ENCODE peak calls at places on chromosomes 6 and 20, in four cellular contexts. O, X, Y and Z are unnamed samples.

GRCh38 chr6:36691011-36691410 is 6.6 kb upstream of the RAB44 start:
- DNase-seq in O (no peak), Y (no peak), X (no peak), Z (no peak)

GRCh38 chr20:2840967-2841531 is 504 bp downstream of the VPS16 start:
- DNase-seq in O (peak), X (no peak), Y (peak), Z (peak)

GRCh38 chr20:45114465-45115385 is at the start of gene WFDC5:
- DNase-seq in X (no peak), O (no peak), Y (no peak), Z (peak)

GRCh38 chr20:47146703-47147102 is 209.8 kb downstream of the ZMYND8 start:
- DNase-seq in X (peak), Y (peak), O (no peak), Z (no peak)

GRCh38 chr20:25269833-25270170 is 21.9 kb downstream of the PYGB start:
- DNase-seq in O (no peak), X (no peak), Y (no peak), Z (no peak)

GRCh38 chr6:114467931-114468330 is 125.1 kb upstream of the HS3ST5 start:
- DNase-seq in O (no peak), Y (peak), X (no peak), Z (no peak)

GRCh38 chr6:150403458-150404245 is 34.8 kb downstream of the IYD start:
- DNase-seq in O (no peak), Y (peak), X (peak), Z (peak)

GRCh38 chr6:113847435-113847834 is 9.7 kb upstream of the MARCKS start:
- DNase-seq in O (no peak), Y (no peak), X (no peak), Z (peak)

GRCh38 chr6:27651371-27651732 is 178.4 kb upstream of the ZNF184 start:
- DNase-seq in O (no peak), Y (no peak), X (no peak), Z (peak)

GRCh38 chr20:47927385-47927851 is 142.1 kb upstream of the SULF2 start:
- DNase-seq in X (no peak), O (no peak), Y (no peak), Z (peak)

GRCh38 chr20:60481742-60482133 is 523.5 kb downstream of the CDH26 start:
- DNase-seq in Y (no peak), X (no peak), O (no peak), Z (no peak)

GRCh38 chr6:93915961-93916360 is 496.6 kb upstream of the EPHA7 start:
- DNase-seq in O (no peak), X (no peak), Y (no peak), Z (peak)

GRCh38 chr6:47235964-47236760 is 73.5 kb downstream of the TNFRSF21 start:
- DNase-seq in O (no peak), Y (no peak), X (no peak), Z (no peak)

GRCh38 chr6:7561153-7561964 is 19.9 kb downstream of the DSP start:
- DNase-seq in O (no peak), X (no peak), Y (peak), Z (peak)

GRCh38 chr6:85775883-85776282 is 133.2 kb upstream of the SYNCRIP start:
- DNase-seq in X (no peak), Y (no peak), O (no peak), Z (no peak)

GRCh38 chr6:115969207-115969929 is 91.3 kb downstream of the FRK start:
- DNase-seq in Y (peak), X (no peak), O (no peak), Z (no peak)

GRCh38 chr6:115971785-115972184 is 88.9 kb downstream of the FRK start:
- DNase-seq in Y (no peak), X (no peak), O (no peak), Z (no peak)

GRCh38 chr6:115972679-115973078 is 88.0 kb downstream of the FRK start:
- DNase-seq in X (no peak), O (no peak), Y (peak), Z (no peak)

GRCh38 chr6:115969930-115970273 is 90.8 kb downstream of the FRK start:
- DNase-seq in X (no peak), Y (peak), O (no peak), Z (peak)
- TF ChIP-seq CTCF in X (no peak), Y (no peak), O (no peak), Z (no peak)

GRCh38 chr20:43102394-43102793 is 87.3 kb downstream of the PTPRT start:
- DNase-seq in O (no peak), Y (no peak), X (no peak), Z (no peak)
- TF ChIP-seq CTCF in O (no peak), Y (no peak), X (no peak), Z (no peak)

GRCh38 chr6:51553246-51554015 is 534.0 kb downstream of the PKHD1 start:
- DNase-seq in X (no peak), O (no peak), Y (no peak), Z (no peak)

GRCh38 chr6:51562198-51562597 is 525.2 kb downstream of the PKHD1 start:
- DNase-seq in O (no peak), Y (no peak), X (no peak), Z (no peak)

GRCh38 chr6:51554029-51554428 is 533.4 kb downstream of the PKHD1 start:
- DNase-seq in X (no peak), O (no peak), Y (no peak), Z (no peak)

DNA sequence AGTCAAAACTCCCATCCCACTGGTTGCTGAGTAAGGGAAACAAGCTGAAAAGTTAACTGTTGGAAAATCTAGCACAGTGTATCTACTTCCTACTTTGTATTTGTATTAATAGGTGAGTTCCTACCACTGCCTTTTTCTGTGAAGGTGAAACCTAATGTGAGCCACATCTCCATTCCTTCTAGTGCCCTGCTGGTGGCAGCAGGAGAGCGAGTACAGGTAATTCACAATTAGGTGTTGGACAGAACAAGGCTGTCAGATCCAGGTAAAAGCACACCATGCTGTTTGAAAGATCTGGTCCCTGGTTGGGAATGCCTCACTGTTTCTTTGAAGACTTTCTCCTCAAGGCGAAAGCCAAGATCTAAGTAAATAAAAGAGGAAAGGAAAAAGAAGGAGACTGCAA is 528.4 kb downstream of the PKHD1 start:
- DNase-seq in Y (no peak), O (no peak), X (no peak), Z (peak)
- TF ChIP-seq CTCF in Y (no peak), O (no peak), X (no peak), Z (peak)

DNA sequence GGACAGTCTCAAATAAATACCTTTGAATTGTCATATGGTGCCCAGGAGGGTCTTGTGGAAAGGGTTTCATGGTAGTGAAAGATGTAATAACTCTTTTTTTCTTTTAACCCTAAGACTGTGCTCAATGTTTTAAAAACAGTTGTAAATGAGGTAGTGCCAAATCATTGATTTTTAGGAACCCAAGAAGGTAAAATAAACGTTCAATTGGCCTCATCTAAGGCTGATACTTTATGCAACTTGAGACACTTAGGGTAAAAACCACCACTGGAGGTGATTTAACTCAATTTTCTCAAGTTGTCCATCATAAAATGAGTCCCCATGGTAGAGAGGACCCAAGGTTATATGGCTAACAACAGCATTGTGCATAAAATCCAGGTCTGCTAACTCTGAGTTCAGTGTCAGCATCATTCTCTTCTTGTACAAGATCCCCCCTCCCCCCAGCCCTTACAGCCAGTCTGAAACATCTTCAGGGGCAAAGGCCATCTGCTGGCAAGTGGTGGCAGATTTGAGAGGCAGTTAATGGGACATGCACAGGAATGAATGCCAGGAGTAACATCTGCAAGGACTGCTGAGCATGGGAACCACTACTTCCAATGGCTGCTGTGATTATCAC is 244.4 kb downstream of the GMPR start:
- DNase-seq in Y (no peak), O (no peak), X (no peak), Z (no peak)
- TF ChIP-seq CTCF in Y (no peak), O (no peak), X (no peak), Z (no peak)

GRCh38 chr20:49914310-49915117 is 815 bp downstream of the SPATA2 start:
- DNase-seq in Y (no peak), O (no peak), X (no peak), Z (peak)
- TF ChIP-seq CTCF in Y (no peak), O (no peak), X (no peak), Z (no peak)

GRCh38 chr20:38315290-38315966 is 11.5 kb downstream of the BPI start:
- DNase-seq in X (no peak), O (no peak), Y (peak), Z (no peak)
- TF ChIP-seq CTCF in X (peak), O (no peak), Y (peak), Z (no peak)

DNA sequence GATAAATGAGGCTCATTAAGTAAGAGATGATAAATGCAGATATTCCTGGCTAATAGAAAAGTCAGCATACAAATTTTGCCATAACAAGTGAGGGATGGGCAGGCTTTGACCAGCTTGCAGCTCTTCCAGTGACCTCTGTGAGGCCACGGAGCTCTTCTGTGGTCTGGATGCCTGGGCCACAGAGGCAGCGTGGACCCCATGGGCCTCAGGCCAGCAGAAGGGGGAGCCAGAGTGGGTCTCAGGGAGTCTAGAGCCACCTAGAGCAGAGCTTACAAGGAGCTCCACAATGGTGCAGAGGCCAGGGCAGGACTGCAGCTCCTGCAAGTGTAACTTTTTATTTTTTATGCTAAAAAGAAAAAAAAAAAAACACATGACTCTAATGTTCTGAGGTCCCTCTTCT is 165.1 kb downstream of the ARID1B start:
- DNase-seq in O (no peak), X (no peak), Y (no peak), Z (no peak)
- TF ChIP-seq CTCF in O (no peak), X (no peak), Y (no peak), Z (no peak)

DNA sequence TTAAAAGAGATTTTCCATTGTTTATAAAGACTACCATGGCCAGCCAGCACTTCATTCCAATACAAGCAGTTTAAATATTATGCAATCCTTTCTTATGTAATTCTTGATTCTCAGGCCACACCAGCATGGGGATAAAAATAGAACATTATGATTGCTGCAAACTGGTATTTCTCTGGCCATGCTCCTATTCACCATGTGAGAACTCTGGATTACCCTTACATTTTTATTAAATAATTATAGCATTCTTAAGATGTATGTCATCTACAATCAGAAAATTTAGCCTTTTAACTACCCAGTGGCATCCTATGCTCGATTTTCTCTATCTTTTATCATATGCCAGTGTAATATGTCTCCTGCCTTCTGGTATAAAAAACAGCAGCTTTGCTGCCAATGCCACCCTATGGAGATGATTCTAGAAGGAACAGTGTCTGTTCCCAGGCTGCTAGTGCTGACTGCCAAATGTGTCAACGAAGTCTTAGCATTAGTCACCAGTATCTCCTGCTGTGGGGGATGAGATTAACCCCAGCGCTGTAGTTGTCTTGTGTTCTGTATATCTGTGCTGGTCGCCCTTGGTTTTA is 501.4 kb downstream of the BCKDHB start:
- DNase-seq in Y (peak), O (no peak), X (peak), Z (peak)
- TF ChIP-seq CTCF in Y (no peak), O (no peak), X (no peak), Z (no peak)

GRCh38 chr6:56370127-56370540 is 122.8 kb upstream of the COL21A1 start:
- DNase-seq in X (no peak), O (peak), Y (peak), Z (peak)
- TF ChIP-seq CTCF in X (peak), O (peak), Y (peak), Z (peak)